ENCODE peak calls at places on chromosome 10, in eight cellular contexts. One of them, this sample, is unnamed.

GRCh38 chr10:46175311-46175710 is 111.5 kb upstream of the ANTXRL start:
- DNase-seq in gastrocnemius medialis: no peak
- DNase-seq in HFF-Myc: no peak
- DNase-seq in HFFc6: no peak
- DNase-seq in mucosa of gallbladder: no peak
- DNase-seq in memory B cell: no peak
- DNase-seq in NCI-H1417 treated with DMSO at 0.1 percent for 48 hours: no peak
- DNase-seq in T-cell: no peak
- DNase-seq in this sample: no peak

GRCh38 chr10:91885362-91886079 is 23.8 kb downstream of the FGFBP3 start:
- DNase-seq in gastrocnemius medialis: no peak
- DNase-seq in HFF-Myc: no peak
- DNase-seq in HFFc6: no peak
- DNase-seq in mucosa of gallbladder: no peak
- DNase-seq in memory B cell: no peak
- DNase-seq in NCI-H1417 treated with DMSO at 0.1 percent for 48 hours: no peak
- DNase-seq in T-cell: no peak
- DNase-seq in this sample: no peak

GRCh38 chr10:121591186-121591585 is 7.1 kb downstream of the FGFR2 start:
- DNase-seq in gastrocnemius medialis: no peak
- DNase-seq in HFF-Myc: no peak
- DNase-seq in HFFc6: no peak
- DNase-seq in mucosa of gallbladder: no peak
- DNase-seq in memory B cell: no peak
- DNase-seq in NCI-H1417 treated with DMSO at 0.1 percent for 48 hours: no peak
- DNase-seq in T-cell: no peak
- DNase-seq in this sample: no peak

GRCh38 chr10:76297787-76298281 is 866.4 kb downstream of the LRMDA start:
- DNase-seq in gastrocnemius medialis: no peak
- DNase-seq in HFF-Myc: no peak
- DNase-seq in HFFc6: no peak
- DNase-seq in mucosa of gallbladder: peak
- DNase-seq in memory B cell: no peak
- DNase-seq in NCI-H1417 treated with DMSO at 0.1 percent for 48 hours: peak
- DNase-seq in T-cell: no peak
- DNase-seq in this sample: peak

GRCh38 chr10:93245772-93246171 is 172.1 kb downstream of the CYP26A1 start:
- DNase-seq in gastrocnemius medialis: no peak
- DNase-seq in HFF-Myc: no peak
- DNase-seq in HFFc6: no peak
- DNase-seq in mucosa of gallbladder: no peak
- DNase-seq in memory B cell: no peak
- DNase-seq in NCI-H1417 treated with DMSO at 0.1 percent for 48 hours: no peak
- DNase-seq in T-cell: no peak
- DNase-seq in this sample: no peak

GRCh38 chr10:33509231-33509871 is 174.9 kb upstream of the NRP1 start:
- DNase-seq in gastrocnemius medialis: peak
- DNase-seq in HFF-Myc: peak
- DNase-seq in HFFc6: peak
- DNase-seq in mucosa of gallbladder: peak
- DNase-seq in memory B cell: no peak
- DNase-seq in NCI-H1417 treated with DMSO at 0.1 percent for 48 hours: peak
- DNase-seq in T-cell: no peak
- DNase-seq in this sample: peak

GRCh38 chr10:27530477-27530876 is 26.4 kb downstream of the RAB18 start:
- DNase-seq in gastrocnemius medialis: no peak
- DNase-seq in HFF-Myc: no peak
- DNase-seq in HFFc6: no peak
- DNase-seq in mucosa of gallbladder: no peak
- DNase-seq in memory B cell: no peak
- DNase-seq in NCI-H1417 treated with DMSO at 0.1 percent for 48 hours: no peak
- DNase-seq in T-cell: no peak
- DNase-seq in this sample: no peak

GRCh38 chr10:116849271-116850057 is at the start of gene ENO4:
- DNase-seq in gastrocnemius medialis: no peak
- DNase-seq in HFF-Myc: peak
- DNase-seq in HFFc6: peak
- DNase-seq in mucosa of gallbladder: peak
- DNase-seq in memory B cell: peak
- DNase-seq in NCI-H1417 treated with DMSO at 0.1 percent for 48 hours: peak
- DNase-seq in T-cell: no peak
- DNase-seq in this sample: no peak

GRCh38 chr10:80471715-80472233 is 17.7 kb downstream of the TSPAN14 start:
- DNase-seq in gastrocnemius medialis: no peak
- DNase-seq in HFF-Myc: no peak
- DNase-seq in HFFc6: no peak
- DNase-seq in mucosa of gallbladder: no peak
- DNase-seq in memory B cell: no peak
- DNase-seq in NCI-H1417 treated with DMSO at 0.1 percent for 48 hours: no peak
- DNase-seq in T-cell: no peak
- DNase-seq in this sample: no peak

GRCh38 chr10:99234067-99234738 is 1.4 kb downstream of the HPSE2 start:
- DNase-seq in gastrocnemius medialis: no peak
- DNase-seq in HFF-Myc: no peak
- DNase-seq in HFFc6: no peak
- DNase-seq in mucosa of gallbladder: peak
- DNase-seq in memory B cell: peak
- DNase-seq in NCI-H1417 treated with DMSO at 0.1 percent for 48 hours: no peak
- DNase-seq in T-cell: peak
- DNase-seq in this sample: no peak

GRCh38 chr10:129760003-129760315 is 204.1 kb downstream of the EBF3 start:
- DNase-seq in gastrocnemius medialis: no peak
- DNase-seq in HFF-Myc: no peak
- DNase-seq in HFFc6: no peak
- DNase-seq in mucosa of gallbladder: no peak
- DNase-seq in memory B cell: peak
- DNase-seq in NCI-H1417 treated with DMSO at 0.1 percent for 48 hours: no peak
- DNase-seq in T-cell: no peak
- DNase-seq in this sample: peak

GRCh38 chr10:3258291-3258848 is 85.8 kb upstream of the PITRM1 start:
- DNase-seq in gastrocnemius medialis: no peak
- DNase-seq in HFF-Myc: no peak
- DNase-seq in HFFc6: no peak
- DNase-seq in mucosa of gallbladder: no peak
- DNase-seq in memory B cell: no peak
- DNase-seq in NCI-H1417 treated with DMSO at 0.1 percent for 48 hours: no peak
- DNase-seq in T-cell: no peak
- DNase-seq in this sample: no peak

GRCh38 chr10:93336110-93336509 is 146.0 kb downstream of the MYOF start:
- DNase-seq in gastrocnemius medialis: no peak
- DNase-seq in HFF-Myc: no peak
- DNase-seq in HFFc6: no peak
- DNase-seq in mucosa of gallbladder: no peak
- DNase-seq in memory B cell: no peak
- DNase-seq in NCI-H1417 treated with DMSO at 0.1 percent for 48 hours: no peak
- DNase-seq in T-cell: no peak
- DNase-seq in this sample: no peak

GRCh38 chr10:49611815-49612512 is 1.9 kb downstream of the SLC18A3 start:
- DNase-seq in gastrocnemius medialis: no peak
- DNase-seq in HFF-Myc: no peak
- DNase-seq in HFFc6: no peak
- DNase-seq in mucosa of gallbladder: no peak
- DNase-seq in memory B cell: no peak
- DNase-seq in NCI-H1417 treated with DMSO at 0.1 percent for 48 hours: no peak
- DNase-seq in T-cell: no peak
- DNase-seq in this sample: no peak

GRCh38 chr10:98331888-98332287 is 63.9 kb upstream of the LOXL4 start:
- DNase-seq in gastrocnemius medialis: no peak
- DNase-seq in HFF-Myc: no peak
- DNase-seq in HFFc6: no peak
- DNase-seq in mucosa of gallbladder: no peak
- DNase-seq in memory B cell: no peak
- DNase-seq in NCI-H1417 treated with DMSO at 0.1 percent for 48 hours: no peak
- DNase-seq in T-cell: no peak
- DNase-seq in this sample: no peak

GRCh38 chr10:32244421-32245207 is 102.3 kb downstream of the EPC1 start:
- DNase-seq in gastrocnemius medialis: no peak
- DNase-seq in HFF-Myc: no peak
- DNase-seq in HFFc6: no peak
- DNase-seq in mucosa of gallbladder: no peak
- DNase-seq in memory B cell: no peak
- DNase-seq in NCI-H1417 treated with DMSO at 0.1 percent for 48 hours: no peak
- DNase-seq in T-cell: no peak
- DNase-seq in this sample: no peak

GRCh38 chr10:130968964-130969363 is 342.6 kb downstream of the TCERG1L start:
- DNase-seq in gastrocnemius medialis: no peak
- DNase-seq in HFF-Myc: no peak
- DNase-seq in HFFc6: no peak
- DNase-seq in mucosa of gallbladder: no peak
- DNase-seq in memory B cell: no peak
- DNase-seq in NCI-H1417 treated with DMSO at 0.1 percent for 48 hours: no peak
- DNase-seq in T-cell: no peak
- DNase-seq in this sample: no peak

GRCh38 chr10:48606530-48607355 is 1.9 kb upstream of the ARHGAP22 start:
- DNase-seq in gastrocnemius medialis: peak
- DNase-seq in HFF-Myc: peak
- DNase-seq in HFFc6: peak
- DNase-seq in mucosa of gallbladder: peak
- DNase-seq in memory B cell: no peak
- DNase-seq in NCI-H1417 treated with DMSO at 0.1 percent for 48 hours: no peak
- DNase-seq in T-cell: no peak
- DNase-seq in this sample: peak

GRCh38 chr10:7756360-7756992 is 31.3 kb downstream of the KIN start:
- DNase-seq in gastrocnemius medialis: no peak
- DNase-seq in HFF-Myc: no peak
- DNase-seq in HFFc6: peak
- DNase-seq in mucosa of gallbladder: peak
- DNase-seq in memory B cell: no peak
- DNase-seq in NCI-H1417 treated with DMSO at 0.1 percent for 48 hours: no peak
- DNase-seq in T-cell: no peak
- DNase-seq in this sample: no peak

GRCh38 chr10:7408494-7409044 is 2.3 kb downstream of the SFMBT2 start:
- DNase-seq in gastrocnemius medialis: peak
- DNase-seq in HFF-Myc: no peak
- DNase-seq in HFFc6: no peak
- DNase-seq in mucosa of gallbladder: peak
- DNase-seq in memory B cell: no peak
- DNase-seq in NCI-H1417 treated with DMSO at 0.1 percent for 48 hours: peak
- DNase-seq in T-cell: peak
- DNase-seq in this sample: no peak

GRCh38 chr10:35822316-35822715 is 180.2 kb upstream of the FZD8 start:
- DNase-seq in gastrocnemius medialis: peak
- DNase-seq in HFF-Myc: peak
- DNase-seq in HFFc6: peak
- DNase-seq in mucosa of gallbladder: peak
- DNase-seq in memory B cell: no peak
- DNase-seq in NCI-H1417 treated with DMSO at 0.1 percent for 48 hours: no peak
- DNase-seq in T-cell: no peak
- DNase-seq in this sample: no peak

GRCh38 chr10:110429301-110429700 is 68.4 kb upstream of the DUSP5 start:
- DNase-seq in gastrocnemius medialis: no peak
- DNase-seq in HFF-Myc: no peak
- DNase-seq in HFFc6: peak
- DNase-seq in mucosa of gallbladder: no peak
- DNase-seq in memory B cell: no peak
- DNase-seq in NCI-H1417 treated with DMSO at 0.1 percent for 48 hours: no peak
- DNase-seq in T-cell: no peak
- DNase-seq in this sample: no peak

GRCh38 chr10:116752563-116752962 is 10.2 kb upstream of the HSPA12A start:
- DNase-seq in gastrocnemius medialis: no peak
- DNase-seq in HFF-Myc: no peak
- DNase-seq in HFFc6: no peak
- DNase-seq in mucosa of gallbladder: no peak
- DNase-seq in memory B cell: no peak
- DNase-seq in NCI-H1417 treated with DMSO at 0.1 percent for 48 hours: no peak
- DNase-seq in T-cell: no peak
- DNase-seq in this sample: no peak

GRCh38 chr10:114519756-114520288 is 115.5 kb upstream of the AFAP1L2 start:
- DNase-seq in gastrocnemius medialis: no peak
- DNase-seq in HFF-Myc: no peak
- DNase-seq in HFFc6: no peak
- DNase-seq in mucosa of gallbladder: no peak
- DNase-seq in memory B cell: no peak
- DNase-seq in NCI-H1417 treated with DMSO at 0.1 percent for 48 hours: no peak
- DNase-seq in T-cell: no peak
- DNase-seq in this sample: no peak

GRCh38 chr10:68106656-68107055 is 2.6 kb upstream of the MYPN start:
- DNase-seq in gastrocnemius medialis: peak
- DNase-seq in HFF-Myc: peak
- DNase-seq in HFFc6: peak
- DNase-seq in mucosa of gallbladder: no peak
- DNase-seq in memory B cell: no peak
- DNase-seq in NCI-H1417 treated with DMSO at 0.1 percent for 48 hours: no peak
- DNase-seq in T-cell: no peak
- DNase-seq in this sample: no peak

GRCh38 chr10:24866615-24867583 is 85.5 kb downstream of the PRTFDC1 start:
- DNase-seq in gastrocnemius medialis: peak
- DNase-seq in HFF-Myc: no peak
- DNase-seq in HFFc6: peak
- DNase-seq in mucosa of gallbladder: peak
- DNase-seq in memory B cell: no peak
- DNase-seq in NCI-H1417 treated with DMSO at 0.1 percent for 48 hours: no peak
- DNase-seq in T-cell: no peak
- DNase-seq in this sample: no peak

GRCh38 chr10:23448802-23449570 is 10.1 kb downstream of the OTUD1 start:
- DNase-seq in gastrocnemius medialis: no peak
- DNase-seq in HFF-Myc: no peak
- DNase-seq in HFFc6: no peak
- DNase-seq in mucosa of gallbladder: no peak
- DNase-seq in memory B cell: no peak
- DNase-seq in NCI-H1417 treated with DMSO at 0.1 percent for 48 hours: no peak
- DNase-seq in T-cell: no peak
- DNase-seq in this sample: no peak

GRCh38 chr10:67839957-67840356 is 2.0 kb upstream of the DNAJC12 start:
- DNase-seq in gastrocnemius medialis: no peak
- DNase-seq in HFF-Myc: no peak
- DNase-seq in HFFc6: peak
- DNase-seq in mucosa of gallbladder: no peak
- DNase-seq in memory B cell: no peak
- DNase-seq in NCI-H1417 treated with DMSO at 0.1 percent for 48 hours: no peak
- DNase-seq in T-cell: no peak
- DNase-seq in this sample: no peak

GRCh38 chr10:102405108-102405561 is 9.6 kb downstream of the NFKB2 start:
- DNase-seq in gastrocnemius medialis: no peak
- DNase-seq in HFF-Myc: no peak
- DNase-seq in HFFc6: no peak
- DNase-seq in mucosa of gallbladder: no peak
- DNase-seq in memory B cell: no peak
- DNase-seq in NCI-H1417 treated with DMSO at 0.1 percent for 48 hours: no peak
- DNase-seq in T-cell: peak
- DNase-seq in this sample: no peak

This sample was measured in esophagus muscularis mucosa.